ENCODE peak calls at places on chromosomes 2 and 18, in seven cellular contexts. E is lower leg skin, Y is heart left ventricle, S is breast epithelium, V is body of pancreas, M is uterus, I is IMR-90. N is an unnamed sample.

GRCh38 chr18:14748496-14748895 is 524 bp downstream of the ANKRD30B start:
- DNase-seq in E (no peak), S (no peak), I (no peak), Y (no peak), M (no peak), V (no peak), N (no peak)

GRCh38 chr2:85017436-85018048 is 46.6 kb downstream of the KCMF1 start:
- DNase-seq in V (no peak), S (no peak), M (no peak), Y (no peak), I (peak), E (no peak), N (no peak)

GRCh38 chr2:10400568-10400977 is 47.6 kb downstream of the ODC1 start:
- DNase-seq in V (no peak), E (no peak), S (no peak), M (no peak), I (no peak), Y (peak), N (peak)

GRCh38 chr2:33645861-33646260 is 46.8 kb upstream of the FAM98A start:
- DNase-seq in I (peak), M (no peak), V (no peak), Y (no peak), S (no peak), E (no peak), N (no peak)

GRCh38 chr2:230054079-230054478 is 14.6 kb downstream of the SLC16A14 start:
- DNase-seq in V (no peak), S (no peak), E (no peak), M (no peak), I (peak), Y (no peak), N (peak)

GRCh38 chr2:214800180-214800579 is 9.3 kb downstream of the BARD1 start:
- DNase-seq in V (no peak), Y (no peak), E (no peak), S (no peak), M (no peak), I (no peak), N (no peak)

GRCh38 chr2:196244966-196245365 is 73.6 kb upstream of the STK17B start:
- DNase-seq in E (no peak), S (no peak), V (no peak), I (peak), Y (no peak), M (no peak), N (no peak)

GRCh38 chr2:20148841-20149702 is 75.9 kb downstream of the SDC1 start:
- DNase-seq in E (peak), I (peak), V (peak), S (no peak), M (no peak), Y (no peak), N (no peak)

GRCh38 chr18:77376043-77376732 is 126.5 kb downstream of the GALR1 start:
- DNase-seq in Y (no peak), S (no peak), V (peak), I (no peak), E (no peak), M (no peak), N (no peak)

GRCh38 chr18:42141439-42141838 is 186.4 kb downstream of the PIK3C3 start:
- DNase-seq in Y (no peak), M (no peak), E (no peak), V (no peak), S (no peak), I (peak), N (peak)

GRCh38 chr18:74489631-74490030 is 6.5 kb upstream of the CNDP2 start:
- DNase-seq in I (peak), V (no peak), E (no peak), M (no peak), S (no peak), Y (no peak), N (no peak)

GRCh38 chr2:65383571-65384488 is 48.6 kb downstream of the SPRED2 start:
- DNase-seq in M (no peak), V (no peak), S (no peak), I (peak), E (no peak), Y (peak), N (no peak)

GRCh38 chr2:16617282-16618266 is 48.1 kb downstream of the CYRIA start:
- DNase-seq in V (peak), Y (peak), S (peak), E (peak), M (peak), I (peak), N (peak)

GRCh38 chr2:34570266-34570872 is 971.3 kb upstream of the FAM98A start:
- DNase-seq in V (peak), Y (no peak), S (no peak), I (no peak), M (no peak), E (no peak), N (no peak)

GRCh38 chr2:216603010-216603883 is 30.0 kb upstream of the IGFBP2 start:
- DNase-seq in S (no peak), I (no peak), V (peak), Y (no peak), E (no peak), M (no peak), N (no peak)

GRCh38 chr18:32029558-32029957 is 10.9 kb downstream of the RNF125 start:
- DNase-seq in V (no peak), M (no peak), Y (no peak), S (no peak), I (no peak), E (no peak), N (no peak)

GRCh38 chr2:129747500-129748125 is 231.9 kb upstream of the RAB6C start:
- DNase-seq in M (no peak), V (no peak), I (no peak), E (peak), Y (no peak), S (no peak), N (no peak)

GRCh38 chr2:129748250-129748649 is 231.2 kb upstream of the RAB6C start:
- DNase-seq in S (no peak), E (peak), V (no peak), M (no peak), I (no peak), Y (no peak), N (no peak)

GRCh38 chr2:129751409-129751808 is 228.1 kb upstream of the RAB6C start:
- DNase-seq in E (no peak), Y (no peak), V (no peak), I (no peak), M (no peak), S (no peak), N (no peak)

GRCh38 chr2:129744649-129745048 is 234.8 kb upstream of the RAB6C start:
- DNase-seq in M (no peak), V (peak), S (no peak), I (no peak), E (no peak), Y (peak), N (no peak)

GRCh38 chr2:129748653-129749052 is 230.8 kb upstream of the RAB6C start:
- DNase-seq in Y (no peak), I (no peak), V (no peak), M (no peak), S (no peak), E (no peak), N (no peak)
- TF ChIP-seq CTCF in Y (no peak), I (no peak), V (peak), M (no peak), S (no peak), E (no peak), N (no peak)

GRCh38 chr2:112645396-112646101 is at the start of gene SLC20A1:
- DNase-seq in M (peak), I (peak), S (peak), Y (peak), V (peak), E (peak), N (peak)

GRCh38 chr2:112644155-112644932 is 1.4 kb upstream of the SLC20A1 start:
- DNase-seq in Y (no peak), M (no peak), I (no peak), V (peak), S (no peak), E (no peak), N (peak)

GRCh38 chr2:112643488-112643887 is 2.3 kb upstream of the SLC20A1 start:
- DNase-seq in M (no peak), I (no peak), V (no peak), S (no peak), Y (no peak), E (no peak), N (no peak)

GRCh38 chr2:112646102-112646719 is 472 bp downstream of the SLC20A1 start:
- DNase-seq in S (no peak), E (peak), V (no peak), I (no peak), M (no peak), Y (no peak), N (peak)

GRCh38 chr2:112644933-112645395 is 775 bp upstream of the SLC20A1 start:
- DNase-seq in M (no peak), I (peak), Y (no peak), S (no peak), V (no peak), E (no peak), N (no peak)
- TF ChIP-seq POLR2A in M (no peak), I (no peak), Y (no peak), S (no peak), V (no peak), E (no peak), N (no peak)

DNA sequence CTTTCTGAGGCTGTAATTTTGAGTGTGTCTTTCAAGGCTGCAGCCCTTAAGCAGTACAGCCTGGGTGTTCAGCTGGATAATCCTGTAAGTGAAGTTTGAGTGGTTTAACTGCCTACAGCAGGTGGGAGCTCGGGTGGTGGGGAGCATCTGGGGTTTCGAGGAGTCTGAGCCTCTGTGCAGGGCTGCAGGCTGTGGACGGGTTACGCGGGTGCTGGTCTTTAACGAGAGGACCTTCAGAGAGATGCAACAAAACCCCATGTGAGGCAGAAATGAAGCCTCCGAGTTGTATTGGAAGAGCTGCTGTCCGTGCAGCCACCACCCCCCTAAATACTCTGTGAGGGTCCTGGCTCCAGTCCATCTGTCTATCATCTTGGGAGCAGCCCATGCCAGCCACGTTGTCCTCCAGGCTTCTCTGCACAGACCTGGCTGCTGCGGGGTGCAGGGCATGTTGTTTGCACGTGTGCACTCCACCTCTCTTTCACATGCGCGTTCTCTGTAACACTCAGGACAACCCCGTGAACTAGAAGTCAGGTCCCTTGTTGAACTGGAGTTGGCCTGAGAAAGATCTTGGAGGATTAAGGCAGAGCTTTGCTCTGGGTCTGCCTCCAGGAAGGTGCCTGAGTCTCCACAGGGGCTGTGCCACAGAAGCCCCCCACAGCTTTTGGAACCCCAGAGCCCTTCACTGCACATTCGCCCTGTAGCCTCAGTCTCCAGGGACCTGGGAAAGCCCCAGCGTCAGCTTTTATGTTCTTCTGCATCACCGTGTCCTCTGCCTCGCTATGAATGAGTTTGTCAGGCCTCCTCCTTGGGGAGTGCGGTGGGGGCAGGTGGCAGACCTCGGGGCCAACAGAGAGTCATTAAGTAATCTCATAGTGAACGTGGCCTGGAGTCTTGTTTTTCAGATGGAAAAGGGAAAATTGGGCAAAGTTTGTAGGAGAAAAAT is 16.4 kb downstream of the RTP5 start:
- DNase-seq in M (no peak), I (no peak), S (no peak), Y (no peak), V (no peak), E (no peak), N (no peak)
- H3K4me3 ChIP-seq in M (no peak), I (no peak), S (no peak), Y (no peak), V (no peak), E (no peak), N (no peak)

DNA sequence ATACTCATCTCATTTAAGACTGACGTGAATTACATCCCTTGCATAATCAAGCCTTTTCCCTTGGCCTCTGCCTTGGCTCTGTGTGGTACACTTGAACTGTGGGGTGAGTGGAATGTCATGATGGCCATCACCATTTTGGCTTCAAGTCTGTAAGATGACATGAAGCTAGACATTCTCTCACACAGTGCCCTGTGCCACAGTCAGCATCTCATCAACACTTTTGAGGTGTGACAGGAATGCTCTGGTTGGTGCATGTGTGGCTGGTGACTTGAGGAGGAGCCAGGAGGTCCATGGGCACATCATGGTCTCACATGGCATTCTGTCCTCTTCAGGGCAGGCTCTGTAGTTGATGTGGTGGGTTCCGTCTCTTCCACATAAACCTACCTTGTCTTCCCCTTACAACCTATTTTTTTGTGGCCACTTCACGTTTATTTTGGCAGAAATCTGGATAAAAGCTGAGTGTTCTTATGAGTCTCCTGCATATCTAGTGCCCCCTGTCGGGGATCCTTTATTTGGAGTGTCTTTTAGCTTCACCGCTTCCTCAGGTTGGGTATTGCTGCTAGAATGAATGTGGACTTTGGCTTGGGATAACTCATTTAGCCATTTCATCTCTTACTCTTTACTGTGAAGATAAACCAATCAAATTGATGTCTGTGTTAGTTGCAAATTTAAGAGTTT is 28.1 kb downstream of the MAP4K4 start:
- DNase-seq in Y (peak), E (no peak), S (no peak), M (no peak), V (no peak), I (no peak), N (no peak)
- TF ChIP-seq CTCF in Y (no peak), E (no peak), S (no peak), M (no peak), V (no peak), I (peak), N (no peak)

GRCh38 chr2:240628507-240629418 is 3.5 kb downstream of the GPR35 start:
- DNase-seq in E (peak), S (no peak), Y (no peak), I (no peak), M (no peak), V (peak), N (peak)

GRCh38 chr2:240624011-240624949 is 1.0 kb upstream of the GPR35 start:
- DNase-seq in I (no peak), M (no peak), Y (peak), V (no peak), E (peak), S (no peak), N (peak)

GRCh38 chr2:240624950-240625621 is at the start of gene GPR35:
- DNase-seq in S (no peak), Y (peak), I (peak), E (peak), V (no peak), M (no peak), N (no peak)

GRCh38 chr2:240627736-240628506 is 2.6 kb downstream of the GPR35 start:
- DNase-seq in E (peak), Y (no peak), M (no peak), V (peak), I (no peak), S (no peak), N (no peak)

GRCh38 chr2:240626531-240627300 is 1.4 kb downstream of the GPR35 start:
- DNase-seq in Y (peak), E (peak), S (no peak), I (no peak), V (peak), M (no peak), N (peak)
- TF ChIP-seq POLR2A in Y (no peak), E (no peak), S (no peak), I (no peak), V (no peak), M (no peak), N (no peak)

DNA sequence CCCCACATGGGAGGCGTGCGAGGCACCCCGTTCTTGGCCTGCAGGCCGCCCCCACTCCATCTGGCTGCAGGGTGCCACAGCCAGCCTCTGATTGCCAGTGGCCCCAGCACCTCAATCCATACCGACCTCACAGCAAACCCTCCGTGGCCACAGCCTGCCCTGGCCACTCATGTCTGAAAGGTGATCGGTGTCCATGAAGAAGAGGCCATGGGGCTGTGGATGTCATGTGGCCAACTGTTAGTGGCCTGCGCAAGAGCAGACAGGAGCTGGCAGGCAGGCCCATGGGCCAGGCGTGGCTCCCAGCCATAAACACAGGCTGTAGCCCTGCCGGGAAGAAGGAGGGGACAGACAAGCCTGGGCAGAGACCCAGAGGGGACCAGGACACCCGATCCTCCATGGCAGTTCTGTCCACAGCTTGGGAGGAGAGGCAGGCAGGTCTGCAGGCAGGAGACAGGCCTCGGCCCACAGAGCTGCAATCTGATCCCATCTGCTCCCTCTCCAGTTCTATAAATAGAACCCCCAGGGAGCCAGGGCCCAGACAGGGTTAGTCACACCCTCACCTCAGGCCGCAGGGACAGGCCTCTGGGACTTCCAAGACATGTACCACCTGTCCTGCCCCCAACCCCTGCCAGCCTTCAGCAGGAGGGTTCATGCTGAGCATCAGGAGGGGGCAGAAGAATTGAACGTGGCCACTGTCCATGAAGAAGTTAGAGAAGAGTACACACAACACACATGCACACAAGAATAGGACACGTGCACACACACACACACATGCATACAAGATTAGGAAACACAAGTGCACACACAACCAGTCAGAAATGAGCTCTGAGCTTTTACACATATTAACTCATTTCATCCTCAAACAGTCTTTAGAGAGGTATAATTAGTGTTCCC is 16.9 kb downstream of the STEAP3 start:
- DNase-seq in V (peak), Y (peak), S (peak), M (no peak), I (peak), E (no peak), N (peak)
- H3K4me3 ChIP-seq in V (no peak), Y (no peak), S (no peak), M (no peak), I (no peak), E (no peak), N (no peak)

GRCh38 chr18:8948471-8949149 is 153.9 kb upstream of the NDUFV2 start:
- DNase-seq in E (no peak), M (no peak), S (no peak), I (peak), V (no peak), Y (no peak), N (no peak)

GRCh38 chr18:8949206-8949605 is 153.3 kb upstream of the NDUFV2 start:
- DNase-seq in E (no peak), V (no peak), S (no peak), I (peak), Y (no peak), M (no peak), N (no peak)

GRCh38 chr18:8951491-8951890 is 151.0 kb upstream of the NDUFV2 start:
- DNase-seq in V (no peak), S (no peak), I (no peak), M (no peak), Y (no peak), E (no peak), N (no peak)

GRCh38 chr18:8952174-8952573 is 150.3 kb upstream of the NDUFV2 start:
- DNase-seq in S (no peak), E (no peak), M (no peak), V (no peak), Y (no peak), I (no peak), N (no peak)

DNA sequence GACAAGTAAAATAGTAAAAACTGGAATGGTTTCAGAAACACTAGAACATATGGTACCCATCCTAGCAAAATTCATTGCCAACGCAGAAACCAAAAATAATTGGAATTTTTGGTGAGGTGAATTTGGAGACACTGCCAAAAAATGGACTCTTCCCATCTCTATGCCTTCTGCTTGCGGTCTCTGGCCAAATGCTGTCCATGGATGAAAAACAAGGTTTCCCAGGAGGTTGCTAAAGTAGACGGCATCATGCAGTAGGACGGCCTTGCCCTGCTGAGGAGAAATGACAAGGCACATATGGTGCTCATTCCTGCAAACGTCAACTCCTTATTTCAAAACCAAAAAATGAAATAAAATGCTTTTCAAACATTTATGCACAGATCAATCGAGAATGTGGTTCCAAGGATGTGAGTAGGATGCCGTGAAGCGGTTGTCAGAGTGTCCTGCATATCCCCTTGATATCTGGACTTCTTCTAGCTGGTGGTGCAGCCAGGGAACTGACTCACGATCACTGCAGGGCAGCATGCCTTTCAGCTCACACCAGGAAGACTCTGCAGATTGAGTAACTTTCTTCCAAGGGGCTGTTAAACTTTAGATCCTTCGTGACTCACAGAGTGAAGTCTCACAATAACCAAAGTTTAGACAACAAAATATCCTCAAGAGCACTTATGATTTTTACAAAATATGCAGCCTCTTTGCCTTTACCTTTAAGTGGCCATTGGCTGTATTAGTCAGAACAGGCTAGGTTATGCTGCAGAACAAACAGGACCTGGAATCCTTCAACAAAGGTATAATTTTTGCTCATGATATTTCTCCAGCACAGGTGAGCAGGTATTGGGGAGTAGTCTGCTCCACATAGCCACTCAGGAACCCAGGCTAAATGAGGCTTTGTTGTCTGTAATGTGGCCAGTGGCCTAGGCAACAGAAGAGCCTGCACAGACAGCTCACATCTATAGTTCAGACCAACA is 149.4 kb upstream of the NDUFV2 start:
- DNase-seq in M (no peak), S (no peak), Y (no peak), E (no peak), I (peak), V (no peak), N (no peak)
- TF ChIP-seq CTCF in M (no peak), S (no peak), Y (no peak), E (no peak), I (peak), V (no peak), N (no peak)